ENCODE peak calls at places on chromosomes 3 and 15, in ten cellular contexts. H, A, K, X, U, Y, M, D, F and E are unnamed samples.

GRCh38 chr3:23439080-23439479 is 236.0 kb downstream of the UBE2E2 start:
- DNase-seq in F (no peak), H (no peak), Y (no peak), K (no peak), M (no peak), D (no peak), X (no peak), U (no peak), A (no peak), E (no peak)

GRCh38 chr3:154304116-154304786 is 20.0 kb downstream of the DHX36 start:
- DNase-seq in U (no peak), A (no peak), D (no peak), F (no peak), K (no peak), X (no peak), M (no peak), H (no peak), Y (no peak), E (peak)

GRCh38 chr15:52136471-52136993 is 24.0 kb upstream of the BCL2L10 start:
- DNase-seq in A (no peak), M (no peak), Y (no peak), D (no peak), U (peak), X (no peak), K (no peak), H (no peak), F (peak), E (peak)

GRCh38 chr3:15284121-15284889 is 48.1 kb downstream of the SH3BP5 start:
- DNase-seq in D (no peak), K (no peak), M (no peak), Y (no peak), H (peak), A (no peak), X (no peak), U (no peak), F (peak), E (no peak)

GRCh38 chr15:67172172-67172571 is 82.3 kb downstream of the AAGAB start:
- DNase-seq in F (no peak), A (peak), U (no peak), D (no peak), X (no peak), H (no peak), M (no peak), Y (no peak), K (no peak), E (no peak)

GRCh38 chr3:71902258-71903128 is 117.5 kb upstream of the PROK2 start:
- DNase-seq in X (no peak), U (no peak), M (no peak), D (no peak), K (no peak), H (no peak), A (no peak), F (no peak), Y (no peak), E (no peak)

GRCh38 chr3:109831403-109831802 is 494.1 kb upstream of the DPPA4 start:
- DNase-seq in D (no peak), F (no peak), K (no peak), A (no peak), U (no peak), H (no peak), X (no peak), Y (no peak), M (no peak), E (no peak)

GRCh38 chr3:72165337-72165736 is 380.4 kb upstream of the PROK2 start:
- DNase-seq in K (no peak), M (no peak), H (no peak), A (no peak), Y (no peak), X (no peak), U (no peak), D (no peak), F (no peak), E (no peak)

GRCh38 chr3:61725851-61726333 is 164.5 kb downstream of the PTPRG start:
- DNase-seq in Y (peak), F (no peak), U (peak), H (no peak), D (no peak), M (no peak), A (no peak), X (no peak), K (no peak), E (no peak)

GRCh38 chr3:41035445-41036022 is 163.8 kb upstream of the CTNNB1 start:
- DNase-seq in K (no peak), M (no peak), Y (no peak), D (no peak), A (no peak), U (no peak), X (no peak), F (peak), H (no peak), E (no peak)

GRCh38 chr3:8438507-8439079 is 63.0 kb upstream of the LMCD1 start:
- DNase-seq in M (no peak), D (no peak), X (no peak), Y (no peak), F (no peak), A (no peak), U (no peak), H (no peak), K (no peak), E (no peak)

GRCh38 chr3:102790742-102791141 is 355.9 kb downstream of the ZPLD1 start:
- DNase-seq in D (no peak), Y (no peak), K (no peak), M (no peak), A (no peak), F (no peak), X (no peak), H (no peak), U (peak), E (peak)